ENCODE peak calls at places on chromosome 3, in nine cellular contexts. T is right atrium auricular region, E is Panc1, O is foreskin keratinocyte, D is adipocyte, A is body of pancreas, H is stomach, U is heart left ventricle, Z is esophagus squamous epithelium. X is an unnamed sample.

GRCh38 chr3:39990532-39990931 is 181.1 kb downstream of the MYRIP start:
- DNase-seq in U (no peak), Z (no peak), D (peak; percentile 43), O (peak; percentile 14), E (peak; percentile 12), H (peak; percentile 48), T (no peak), A (peak; percentile 28), X (peak; percentile 17)

GRCh38 chr3:191412764-191413163 is 48.2 kb upstream of the PYDC2 start:
- DNase-seq in Z (no peak), T (no peak), H (no peak), O (peak; percentile 69), E (no peak), A (no peak), U (no peak), D (peak; percentile 84), X (peak; percentile 80)

GRCh38 chr3:88059380-88060160 is 515 bp downstream of the ZNF654 start:
- DNase-seq in A (no peak), T (no peak), Z (no peak), D (peak; percentile 55), O (no peak), U (peak; percentile 33), E (no peak), H (no peak), X (peak; percentile 6)

GRCh38 chr3:31226331-31226730 is 306.4 kb upstream of the STT3B start:
- DNase-seq in U (no peak), T (no peak), D (no peak), E (no peak), H (no peak), A (no peak), O (no peak), Z (no peak), X (no peak)

GRCh38 chr3:179196098-179196497 is 47.9 kb downstream of the PIK3CA start:
- DNase-seq in A (no peak), Z (no peak), E (no peak), H (no peak), O (peak; percentile 8), U (no peak), T (no peak), D (peak; percentile 81), X (peak; percentile 86)

GRCh38 chr3:187165144-187165543 is 25.8 kb upstream of the RPL39L start:
- DNase-seq in A (peak; percentile 51), H (no peak), Z (no peak), U (no peak), D (peak; percentile 90), E (peak; percentile 25), O (no peak), T (no peak), X (peak; percentile 57)

GRCh38 chr3:127690823-127691452 is 18.2 kb downstream of the ABTB1 start:
- DNase-seq in T (no peak), U (no peak), A (peak; percentile 52), O (no peak), D (peak; percentile 65), H (peak; percentile 47), Z (no peak), E (no peak), X (peak; percentile 68)

GRCh38 chr3:165854696-165855095 is 17.5 kb upstream of the BCHE start:
- DNase-seq in D (peak; percentile 48), H (no peak), A (no peak), U (no peak), E (no peak), T (no peak), Z (no peak), O (no peak), X (peak; percentile 27)

GRCh38 chr3:111244760-111245159 is 173.1 kb downstream of the NECTIN3 start:
- DNase-seq in D (peak; percentile 27), E (no peak), A (no peak), H (no peak), U (no peak), T (no peak), O (no peak), Z (no peak), X (no peak)

GRCh38 chr3:195356151-195357086 is 85.5 kb upstream of the XXYLT1 start:
- DNase-seq in A (no peak), Z (no peak), H (no peak), O (no peak), E (no peak), U (peak; percentile 78), D (no peak), T (peak; percentile 65), X (peak; percentile 19)

GRCh38 chr3:69189487-69189886 is 67.1 kb upstream of the LMOD3 start:
- DNase-seq in D (no peak), O (no peak), H (no peak), E (no peak), A (no peak), T (no peak), U (no peak), Z (no peak), X (no peak)

GRCh38 chr3:173725507-173725906 is 328.0 kb downstream of the NLGN1 start:
- DNase-seq in E (no peak), A (no peak), Z (no peak), T (no peak), H (no peak), O (peak; percentile 48), U (no peak), D (no peak), X (peak; percentile 81)

GRCh38 chr3:146638718-146639117 is 33.6 kb upstream of the PLSCR5 start:
- DNase-seq in E (no peak), H (no peak), U (no peak), D (peak; percentile 47), Z (no peak), A (no peak), O (no peak), T (no peak), X (no peak)

GRCh38 chr3:28989646-28990089 is 291.2 kb upstream of the RBMS3 start:
- DNase-seq in A (no peak), Z (no peak), U (no peak), T (no peak), D (peak; percentile 8), E (no peak), H (no peak), O (no peak), X (no peak)

GRCh38 chr3:6860149-6860548 is 766 bp upstream of the GRM7 start:
- DNase-seq in H (no peak), E (no peak), D (no peak), U (no peak), T (no peak), Z (no peak), O (no peak), A (no peak), X (peak; percentile 20)

GRCh38 chr3:47009225-47010049 is 30.0 kb downstream of the NBEAL2 start:
- DNase-seq in T (peak; percentile 90), E (no peak), U (peak; percentile 94), Z (no peak), D (peak; percentile 95), A (peak; percentile 90), O (peak; percentile 66), H (peak; percentile 77), X (peak; percentile 94)

GRCh38 chr3:15690250-15690649 is 88.7 kb downstream of the BTD start:
- DNase-seq in O (no peak), T (no peak), H (no peak), E (no peak), D (no peak), U (no peak), A (no peak), Z (no peak), X (no peak)
- H3K27me3 ChIP-seq in O (no peaks in the 10 kb centered on the region), T (no peaks in the 10 kb centered on the region), H (no peaks in the 10 kb centered on the region), E (no peaks in the 10 kb centered on the region), D (no peaks in the 10 kb centered on the region), U (no peaks in the 10 kb centered on the region), A (no peaks in the 10 kb centered on the region), Z (no peaks in the 10 kb centered on the region), X (no peaks in the 10 kb centered on the region)

GRCh38 chr3:169664034-169664820 is 715 bp upstream of the MECOM start:
- DNase-seq in E (no peak), H (peak; percentile 43), Z (no peak), D (peak; percentile 31), T (no peak), O (no peak), A (peak; percentile 33), U (no peak), X (no peak)
- H3K27me3 ChIP-seq in E (peaks cover 81% of the 10 kb centered on the region), H (no peaks in the 10 kb centered on the region), Z (peaks cover 100% of the 10 kb centered on the region), D (peaks cover 78% of the 10 kb centered on the region), T (peaks cover 40% of the 10 kb centered on the region), O (peaks cover 97% of the 10 kb centered on the region), A (no peaks in the 10 kb centered on the region), U (peaks cover 85% of the 10 kb centered on the region), X (peaks cover 21% of the 10 kb centered on the region)

DNA sequence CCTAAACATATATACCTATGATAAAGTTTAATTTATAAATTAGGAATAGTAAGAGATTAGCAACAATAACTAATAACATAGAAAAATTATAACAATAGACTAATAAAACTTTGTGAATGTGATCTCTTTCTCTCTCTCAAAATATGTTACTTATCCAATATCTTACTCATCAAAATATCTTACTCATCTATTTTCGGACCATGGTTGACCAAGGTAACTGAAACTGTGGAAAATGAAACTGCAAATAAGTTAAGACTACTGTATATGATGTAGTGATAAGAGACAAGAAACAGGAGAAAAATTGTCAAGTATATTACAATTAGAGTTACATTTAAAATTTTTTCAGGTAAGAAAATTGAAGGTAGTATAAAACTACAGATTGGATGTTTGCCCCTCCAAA is 19.2 kb downstream of the MAP3K13 start:
- DNase-seq in E (no peak), D (no peak), O (no peak), H (no peak), Z (no peak), A (no peak), U (no peak), T (no peak), X (no peak)
- H3K27me3 ChIP-seq in E (no peaks in the 10 kb centered on the region), D (no peaks in the 10 kb centered on the region), O (peaks cover 6% of the 10 kb centered on the region), H (no peaks in the 10 kb centered on the region), Z (no peaks in the 10 kb centered on the region), A (no peaks in the 10 kb centered on the region), U (no peaks in the 10 kb centered on the region), T (no peaks in the 10 kb centered on the region), X (no peaks in the 10 kb centered on the region)

GRCh38 chr3:169493512-169494141 is 169.9 kb downstream of the MECOM start:
- DNase-seq in Z (no peak), E (no peak), H (no peak), U (no peak), D (no peak), A (no peak), T (no peak), O (no peak), X (no peak)

GRCh38 chr3:169495569-169495968 is 167.9 kb downstream of the MECOM start:
- DNase-seq in U (no peak), Z (no peak), T (no peak), H (no peak), A (no peak), D (no peak), E (no peak), O (no peak), X (no peak)

GRCh38 chr3:169496402-169496801 is 167.1 kb downstream of the MECOM start:
- DNase-seq in D (no peak), O (no peak), E (no peak), U (no peak), T (no peak), H (no peak), A (no peak), Z (no peak), X (no peak)

GRCh38 chr3:169497567-169498257 is 165.8 kb downstream of the MECOM start:
- DNase-seq in T (no peak), O (peak; percentile 49), A (no peak), U (no peak), H (no peak), E (no peak), Z (no peak), D (peak; percentile 66), X (peak; percentile 21)

DNA sequence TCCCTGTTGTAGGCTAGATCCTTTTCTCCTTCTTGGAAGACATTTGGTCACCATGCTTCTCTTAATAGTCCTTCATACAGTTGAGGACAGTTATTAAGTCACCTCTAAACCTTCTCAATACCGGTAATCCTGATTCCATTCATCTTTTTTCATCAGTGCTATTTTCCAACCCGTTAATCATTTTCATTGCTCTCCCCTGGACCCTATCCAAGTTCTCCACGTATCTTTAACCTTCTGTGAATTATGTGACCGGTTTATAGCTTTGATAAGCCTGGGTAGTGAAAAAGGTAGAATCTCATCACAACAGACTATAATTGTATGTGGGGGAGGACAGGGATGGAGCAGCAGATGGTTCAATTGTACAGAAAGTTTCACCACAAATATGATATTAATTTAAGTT is 168.5 kb downstream of the MECOM start:
- DNase-seq in U (no peak), A (no peak), T (no peak), Z (no peak), O (no peak), D (no peak), H (no peak), E (no peak), X (no peak)
- H3K27me3 ChIP-seq in U (no peaks in the 10 kb centered on the region), A (no peaks in the 10 kb centered on the region), T (no peaks in the 10 kb centered on the region), Z (no peaks in the 10 kb centered on the region), O (no peaks in the 10 kb centered on the region), D (no peaks in the 10 kb centered on the region), H (no peaks in the 10 kb centered on the region), E (no peaks in the 10 kb centered on the region), X (no peaks in the 10 kb centered on the region)